ENCODE peak calls at places on chromosomes 13 and 19, in five cellular contexts. W is stimulated activated CD4-positive, alpha-beta T cell treated with anti-CD3 and anti-CD28 coated beads, Interleukin-12 subunit alpha, Interleukin-12 subunit beta, amount 100 ng/mL, for 24 hours; X is stimulated activated CD8-positive, alpha-beta memory T cell treated with anti-CD3 and anti-CD28 coated beads, Interleukin-7, amount 100 ng/mL, for 48 hours; T is activated CD8-positive, alpha-beta memory T cell treated with anti-CD3 and anti-CD28 coated beads for 1 hour; D is fibroblast of lung. E is an unnamed sample.

GRCh38 chr19:17889609-17890214 is 18.0 kb downstream of the SLC5A5 start:
- DNase-seq in D (peak), X (no peak), T (no peak), W (no peak), E (no peak)

GRCh38 chr13:113650275-113650674 is 7.7 kb downstream of the ATP4B start:
- DNase-seq in D (no peak), T (no peak), X (no peak), W (no peak), E (no peak)

GRCh38 chr19:41998246-41999020 is 4.4 kb upstream of the ATP1A3 start:
- DNase-seq in W (no peak), D (peak), T (peak), X (no peak), E (no peak)

GRCh38 chr13:80217614-80218456 is 123.1 kb downstream of the SPRY2 start:
- DNase-seq in T (no peak), W (no peak), X (no peak), D (no peak), E (no peak)

GRCh38 chr19:13298565-13299481 is 148.6 kb downstream of the IER2 start:
- DNase-seq in W (no peak), D (no peak), T (no peak), X (no peak), E (no peak)

GRCh38 chr13:77865588-77865987 is 53.0 kb downstream of the EDNRB start:
- DNase-seq in W (no peak), T (no peak), D (no peak), X (no peak), E (no peak)

GRCh38 chr19:31496076-31496475 is 146.8 kb upstream of the TSHZ3 start:
- DNase-seq in D (no peak), W (no peak), T (no peak), X (no peak), E (no peak)

GRCh38 chr13:110711778-110712070 is 1.8 kb upstream of the ING1 start:
- DNase-seq in X (no peak), D (peak), T (no peak), W (no peak), E (no peak)

GRCh38 chr19:2449019-2449418 is 7.7 kb downstream of the LMNB2 start:
- DNase-seq in X (no peak), D (no peak), T (no peak), W (no peak), E (no peak)

GRCh38 chr19:4380254-4380727 is 20.1 kb downstream of the SH3GL1 start:
- DNase-seq in W (no peak), X (no peak), D (no peak), T (peak), E (no peak)

GRCh38 chr19:15249560-15249874 is 17.3 kb upstream of the EPHX3 start:
- DNase-seq in W (no peak), T (no peak), X (no peak), D (no peak), E (no peak)

E was measured in GM12864.